ENCODE peak calls at places on chromosomes 2 and 18, in six cellular contexts. One of them, this sample, is unnamed. For H3K4me1, the result is how much of the 10 kb centered on the place peaks cover.

GRCh38 chr2:152222975-152223638 is 47.5 kb upstream of the STAM2 start:
- DNase-seq in ovary: peak
- DNase-seq in colonic mucosa: peak
- DNase-seq in fibroblast of lung: peak
- DNase-seq in A549: no peak
- DNase-seq in lung: peak
- DNase-seq in this sample: peak

GRCh38 chr18:70397259-70397925 is 108.5 kb downstream of the SOCS6 start:
- DNase-seq in colonic mucosa: no peak
- DNase-seq in A549: no peak
- DNase-seq in fibroblast of lung: peak
- DNase-seq in ovary: no peak
- DNase-seq in lung: no peak
- DNase-seq in this sample: no peak

GRCh38 chr2:73013941-73014340 is 57.6 kb downstream of the SFXN5 start:
- DNase-seq in lung: no peak
- DNase-seq in ovary: no peak
- DNase-seq in fibroblast of lung: peak
- DNase-seq in colonic mucosa: no peak
- DNase-seq in A549: no peak
- DNase-seq in this sample: no peak

GRCh38 chr2:20514596-20515269 is 67.9 kb downstream of the RHOB start:
- DNase-seq in ovary: no peak
- DNase-seq in colonic mucosa: no peak
- DNase-seq in lung: no peak
- DNase-seq in A549: peak
- DNase-seq in fibroblast of lung: peak
- DNase-seq in this sample: no peak

GRCh38 chr2:66452917-66453316 is 18.0 kb downstream of the MEIS1 start:
- DNase-seq in colonic mucosa: no peak
- DNase-seq in fibroblast of lung: no peak
- DNase-seq in ovary: no peak
- DNase-seq in lung: no peak
- DNase-seq in A549: no peak
- DNase-seq in this sample: no peak

GRCh38 chr2:28981016-28981441 is at the start of gene TOGARAM2:
- DNase-seq in fibroblast of lung: peak
- DNase-seq in colonic mucosa: peak
- DNase-seq in lung: peak
- DNase-seq in A549: no peak
- DNase-seq in ovary: peak
- DNase-seq in this sample: peak

GRCh38 chr18:74507120-74507881 is 11.1 kb downstream of the CNDP2 start:
- DNase-seq in fibroblast of lung: no peak
- DNase-seq in colonic mucosa: no peak
- DNase-seq in A549: no peak
- DNase-seq in lung: no peak
- DNase-seq in ovary: no peak
- DNase-seq in this sample: peak

GRCh38 chr18:79699653-79700052 is 20.1 kb downstream of the CTDP1 start:
- DNase-seq in colonic mucosa: peak
- DNase-seq in lung: no peak
- DNase-seq in A549: no peak
- DNase-seq in ovary: no peak
- DNase-seq in fibroblast of lung: no peak
- DNase-seq in this sample: no peak

GRCh38 chr2:58638256-58638795 is 397.2 kb upstream of the FANCL start:
- DNase-seq in fibroblast of lung: peak
- DNase-seq in A549: no peak
- DNase-seq in ovary: no peak
- DNase-seq in lung: no peak
- DNase-seq in colonic mucosa: no peak
- DNase-seq in this sample: no peak

GRCh38 chr2:109612991-109613921 is 510 bp downstream of the SEPTIN10 start:
- DNase-seq in lung: peak
- DNase-seq in ovary: peak
- DNase-seq in fibroblast of lung: peak
- DNase-seq in colonic mucosa: peak
- DNase-seq in A549: peak
- DNase-seq in this sample: peak

GRCh38 chr2:238912228-238912915 is 64.5 kb downstream of the TWIST2 start:
- DNase-seq in A549: no peak
- DNase-seq in fibroblast of lung: no peak
- DNase-seq in lung: no peak
- DNase-seq in ovary: no peak
- DNase-seq in colonic mucosa: no peak
- DNase-seq in this sample: no peak

GRCh38 chr2:68429311-68429826 is 37.7 kb downstream of the FBXO48 start:
- DNase-seq in ovary: no peak
- DNase-seq in lung: no peak
- DNase-seq in colonic mucosa: no peak
- DNase-seq in fibroblast of lung: no peak
- DNase-seq in A549: no peak
- DNase-seq in this sample: no peak

GRCh38 chr2:25132296-25132630 is 36.1 kb downstream of the POMC start:
- DNase-seq in fibroblast of lung: peak
- DNase-seq in A549: no peak
- DNase-seq in ovary: no peak
- DNase-seq in colonic mucosa: no peak
- DNase-seq in lung: no peak
- DNase-seq in this sample: no peak

GRCh38 chr18:77218642-77219041 is 31.0 kb upstream of the GALR1 start:
- DNase-seq in colonic mucosa: no peak
- DNase-seq in ovary: no peak
- DNase-seq in A549: no peak
- DNase-seq in lung: no peak
- DNase-seq in fibroblast of lung: no peak
- DNase-seq in this sample: no peak

GRCh38 chr2:240579771-240580614 is 6.5 kb upstream of the CAPN10 start:
- DNase-seq in colonic mucosa: peak
- DNase-seq in fibroblast of lung: peak
- DNase-seq in lung: peak
- DNase-seq in A549: peak
- DNase-seq in ovary: peak
- DNase-seq in this sample: peak

DNA sequence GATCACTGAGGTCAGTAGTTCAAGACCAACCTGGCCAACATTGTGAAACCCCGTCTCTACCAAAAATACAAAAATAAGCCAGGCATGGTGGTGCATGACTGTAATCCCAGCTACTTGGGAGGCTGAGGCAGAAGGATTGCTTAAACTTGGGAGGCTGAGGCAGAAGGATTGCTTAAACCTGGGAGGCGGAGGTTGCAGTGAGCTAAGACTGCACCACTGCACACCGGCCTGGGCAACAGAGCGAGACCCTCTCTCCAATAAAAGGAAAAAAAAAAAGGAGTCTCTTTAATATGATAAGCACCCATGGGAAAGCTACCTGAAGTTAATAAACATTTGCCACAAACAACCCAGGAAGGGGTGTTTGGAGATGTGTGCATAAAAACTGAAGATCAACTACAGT is 2.6 kb downstream of the STRN start:
- DNase-seq in ovary: no peak
- DNase-seq in A549: no peak
- DNase-seq in fibroblast of lung: no peak
- DNase-seq in colonic mucosa: no peak
- DNase-seq in lung: no peak
- DNase-seq in this sample: no peak
- H3K4me1 ChIP-seq in ovary: under half
- H3K4me1 ChIP-seq in A549: under half
- H3K4me1 ChIP-seq in fibroblast of lung: under half
- H3K4me1 ChIP-seq in colonic mucosa: under half
- H3K4me1 ChIP-seq in lung: under half
- H3K4me1 ChIP-seq in this sample: under half

GRCh38 chr18:59662008-59662701 is 35.1 kb downstream of the CCBE1 start:
- DNase-seq in lung: no peak
- DNase-seq in A549: no peak
- DNase-seq in colonic mucosa: no peak
- DNase-seq in fibroblast of lung: peak
- DNase-seq in ovary: no peak
- DNase-seq in this sample: no peak

GRCh38 chr18:59660976-59661743 is 36.1 kb downstream of the CCBE1 start:
- DNase-seq in ovary: no peak
- DNase-seq in A549: no peak
- DNase-seq in colonic mucosa: no peak
- DNase-seq in fibroblast of lung: peak
- DNase-seq in lung: no peak
- DNase-seq in this sample: no peak

GRCh38 chr18:59660398-59660797 is 36.8 kb downstream of the CCBE1 start:
- DNase-seq in lung: no peak
- DNase-seq in A549: no peak
- DNase-seq in ovary: no peak
- DNase-seq in fibroblast of lung: no peak
- DNase-seq in colonic mucosa: no peak
- DNase-seq in this sample: no peak

GRCh38 chr18:59657012-59657411 is 40.2 kb downstream of the CCBE1 start:
- DNase-seq in A549: no peak
- DNase-seq in fibroblast of lung: no peak
- DNase-seq in lung: no peak
- DNase-seq in ovary: no peak
- DNase-seq in colonic mucosa: no peak
- DNase-seq in this sample: no peak

GRCh38 chr18:59659486-59660187 is 37.6 kb downstream of the CCBE1 start:
- DNase-seq in lung: no peak
- DNase-seq in colonic mucosa: no peak
- DNase-seq in A549: no peak
- DNase-seq in fibroblast of lung: peak
- DNase-seq in ovary: no peak
- DNase-seq in this sample: no peak
- H3K4me3 ChIP-seq in lung: no peak
- H3K4me3 ChIP-seq in colonic mucosa: no peak
- H3K4me3 ChIP-seq in A549: no peak
- H3K4me3 ChIP-seq in fibroblast of lung: peak
- H3K4me3 ChIP-seq in ovary: peak
- H3K4me3 ChIP-seq in this sample: no peak

DNA sequence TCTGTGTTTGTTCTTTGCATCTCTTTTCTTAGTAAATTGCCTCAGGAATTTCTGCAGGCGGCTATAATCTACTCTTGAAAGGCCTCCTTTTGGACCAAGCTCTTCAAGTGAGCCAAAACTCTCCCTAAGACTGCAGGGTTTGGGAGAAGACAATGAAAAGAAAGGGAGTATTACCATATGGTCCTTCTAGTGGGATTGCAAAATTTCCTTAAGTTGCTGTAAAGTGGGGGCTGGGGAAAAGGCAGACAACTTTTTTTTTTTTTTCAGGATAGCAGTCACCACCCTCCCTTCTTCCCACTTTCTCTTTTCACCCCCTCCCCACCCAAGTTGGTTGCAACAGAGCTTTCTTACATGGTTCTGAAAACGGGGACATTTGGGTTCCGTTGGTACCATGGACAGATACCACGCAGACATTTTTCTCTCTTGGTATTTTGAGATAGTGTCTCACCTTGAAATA is 183.7 kb downstream of the FHOD3 start:
- DNase-seq in colonic mucosa: no peak
- DNase-seq in ovary: no peak
- DNase-seq in A549: no peak
- DNase-seq in fibroblast of lung: no peak
- DNase-seq in lung: no peak
- DNase-seq in this sample: no peak
- H3K4me1 ChIP-seq in colonic mucosa: under half
- H3K4me1 ChIP-seq in ovary: under half
- H3K4me1 ChIP-seq in A549: under half
- H3K4me1 ChIP-seq in fibroblast of lung: under half
- H3K4me1 ChIP-seq in lung: under half
- H3K4me1 ChIP-seq in this sample: under half

GRCh38 chr2:121018136-121019057 is 266.6 kb downstream of the TFCP2L1 start:
- DNase-seq in A549: no peak
- DNase-seq in lung: no peak
- DNase-seq in fibroblast of lung: peak
- DNase-seq in ovary: peak
- DNase-seq in colonic mucosa: no peak
- DNase-seq in this sample: peak
- H3K4me3 ChIP-seq in A549: no peak
- H3K4me3 ChIP-seq in lung: no peak
- H3K4me3 ChIP-seq in fibroblast of lung: no peak
- H3K4me3 ChIP-seq in ovary: peak
- H3K4me3 ChIP-seq in colonic mucosa: no peak
- H3K4me3 ChIP-seq in this sample: no peak